ENCODE peak calls at places on chromosomes 16 and 17, in eight cellular contexts. One of them, this sample, is unnamed.
A peak's percentile ranks its signal among the peaks of the same experiment; 100 is the strongest.

GRCh38 chr17:78105551-78105950 is 23.0 kb downstream of the TMC6 start:
- DNase-seq in CD4-positive, alpha-beta T cell: no peak
- DNase-seq in stimulated activated CD4-positive, alpha-beta T cell treated with anti-CD3 and anti-CD28 coated beads, Interleukin-1b, Interleukin-23, amount 100 ng/mL, for 4 hours: no peak
- DNase-seq in NCI-H1105: no peak
- DNase-seq in mucosa of descending colon: no peak
- DNase-seq in fibroblast of the aortic adventitia: no peak
- DNase-seq in sigmoid colon: peak; percentile 13
- DNase-seq in GM10248: no peak
- DNase-seq in this sample: no peak

GRCh38 chr16:4410335-4411075 is 5.9 kb downstream of the CORO7 start:
- DNase-seq in sigmoid colon: peak; percentile 91
- DNase-seq in NCI-H1105: peak; percentile 64
- DNase-seq in CD4-positive, alpha-beta T cell: no peak
- DNase-seq in GM10248: no peak
- DNase-seq in mucosa of descending colon: no peak
- DNase-seq in fibroblast of the aortic adventitia: peak; percentile 80
- DNase-seq in stimulated activated CD4-positive, alpha-beta T cell treated with anti-CD3 and anti-CD28 coated beads, Interleukin-1b, Interleukin-23, amount 100 ng/mL, for 4 hours: no peak
- DNase-seq in this sample: no peak

GRCh38 chr17:42112552-42113176 is at the start of gene DHX58:
- DNase-seq in stimulated activated CD4-positive, alpha-beta T cell treated with anti-CD3 and anti-CD28 coated beads, Interleukin-1b, Interleukin-23, amount 100 ng/mL, for 4 hours: peak; percentile 51
- DNase-seq in CD4-positive, alpha-beta T cell: peak; percentile 69
- DNase-seq in sigmoid colon: peak; percentile 91
- DNase-seq in NCI-H1105: no peak
- DNase-seq in GM10248: peak; percentile 93
- DNase-seq in mucosa of descending colon: peak; percentile 85
- DNase-seq in fibroblast of the aortic adventitia: peak; percentile 85
- DNase-seq in this sample: no peak

GRCh38 chr16:3057181-3058166 is 8.0 kb upstream of the IL32 start:
- DNase-seq in sigmoid colon: no peak
- DNase-seq in stimulated activated CD4-positive, alpha-beta T cell treated with anti-CD3 and anti-CD28 coated beads, Interleukin-1b, Interleukin-23, amount 100 ng/mL, for 4 hours: no peak
- DNase-seq in mucosa of descending colon: peak; percentile 56
- DNase-seq in CD4-positive, alpha-beta T cell: no peak
- DNase-seq in GM10248: no peak
- DNase-seq in fibroblast of the aortic adventitia: no peak
- DNase-seq in NCI-H1105: no peak
- DNase-seq in this sample: no peak

GRCh38 chr17:66508896-66509843 is 206.8 kb downstream of the PRKCA start:
- DNase-seq in NCI-H1105: peak; percentile 77
- DNase-seq in CD4-positive, alpha-beta T cell: peak; percentile 19
- DNase-seq in mucosa of descending colon: peak; percentile 80
- DNase-seq in stimulated activated CD4-positive, alpha-beta T cell treated with anti-CD3 and anti-CD28 coated beads, Interleukin-1b, Interleukin-23, amount 100 ng/mL, for 4 hours: peak; percentile 19
- DNase-seq in sigmoid colon: peak; percentile 72
- DNase-seq in fibroblast of the aortic adventitia: peak; percentile 96
- DNase-seq in GM10248: no peak
- DNase-seq in this sample: no peak

GRCh38 chr16:13866073-13866472 is 53.9 kb upstream of the ERCC4 start:
- DNase-seq in CD4-positive, alpha-beta T cell: peak; percentile 6
- DNase-seq in stimulated activated CD4-positive, alpha-beta T cell treated with anti-CD3 and anti-CD28 coated beads, Interleukin-1b, Interleukin-23, amount 100 ng/mL, for 4 hours: peak; percentile 3
- DNase-seq in NCI-H1105: no peak
- DNase-seq in sigmoid colon: peak; percentile 75
- DNase-seq in mucosa of descending colon: no peak
- DNase-seq in GM10248: peak; percentile 44
- DNase-seq in fibroblast of the aortic adventitia: peak; percentile 92
- DNase-seq in this sample: peak; percentile 53

GRCh38 chr16:84013787-84014569 is 28.6 kb downstream of the SLC38A8 start:
- DNase-seq in stimulated activated CD4-positive, alpha-beta T cell treated with anti-CD3 and anti-CD28 coated beads, Interleukin-1b, Interleukin-23, amount 100 ng/mL, for 4 hours: peak; percentile 21
- DNase-seq in CD4-positive, alpha-beta T cell: peak; percentile 52
- DNase-seq in fibroblast of the aortic adventitia: no peak
- DNase-seq in NCI-H1105: no peak
- DNase-seq in mucosa of descending colon: peak; percentile 92
- DNase-seq in sigmoid colon: no peak
- DNase-seq in GM10248: peak; percentile 73
- DNase-seq in this sample: peak; percentile 48

GRCh38 chr16:12900599-12901203 is 697 bp upstream of the SHISA9 start:
- DNase-seq in fibroblast of the aortic adventitia: no peak
- DNase-seq in sigmoid colon: no peak
- DNase-seq in GM10248: no peak
- DNase-seq in stimulated activated CD4-positive, alpha-beta T cell treated with anti-CD3 and anti-CD28 coated beads, Interleukin-1b, Interleukin-23, amount 100 ng/mL, for 4 hours: no peak
- DNase-seq in mucosa of descending colon: no peak
- DNase-seq in NCI-H1105: no peak
- DNase-seq in CD4-positive, alpha-beta T cell: no peak
- DNase-seq in this sample: no peak

GRCh38 chr16:396605-397004 is 394 bp upstream of the NME4 start:
- DNase-seq in CD4-positive, alpha-beta T cell: no peak
- DNase-seq in NCI-H1105: no peak
- DNase-seq in stimulated activated CD4-positive, alpha-beta T cell treated with anti-CD3 and anti-CD28 coated beads, Interleukin-1b, Interleukin-23, amount 100 ng/mL, for 4 hours: no peak
- DNase-seq in GM10248: no peak
- DNase-seq in sigmoid colon: peak; percentile 80
- DNase-seq in fibroblast of the aortic adventitia: peak; percentile 43
- DNase-seq in mucosa of descending colon: no peak
- DNase-seq in this sample: no peak

GRCh38 chr16:89721644-89722391 is 481 bp downstream of the ZNF276 start:
- DNase-seq in mucosa of descending colon: peak; percentile 93
- DNase-seq in stimulated activated CD4-positive, alpha-beta T cell treated with anti-CD3 and anti-CD28 coated beads, Interleukin-1b, Interleukin-23, amount 100 ng/mL, for 4 hours: peak; percentile 71
- DNase-seq in GM10248: peak; percentile 49
- DNase-seq in CD4-positive, alpha-beta T cell: peak; percentile 92
- DNase-seq in sigmoid colon: no peak
- DNase-seq in fibroblast of the aortic adventitia: peak; percentile 41
- DNase-seq in NCI-H1105: no peak
- DNase-seq in this sample: no peak

GRCh38 chr16:11016993-11017392 is 72.6 kb downstream of the CLEC16A start:
- DNase-seq in mucosa of descending colon: peak; percentile 89
- DNase-seq in GM10248: no peak
- DNase-seq in fibroblast of the aortic adventitia: peak; percentile 84
- DNase-seq in stimulated activated CD4-positive, alpha-beta T cell treated with anti-CD3 and anti-CD28 coated beads, Interleukin-1b, Interleukin-23, amount 100 ng/mL, for 4 hours: no peak
- DNase-seq in NCI-H1105: no peak
- DNase-seq in sigmoid colon: no peak
- DNase-seq in CD4-positive, alpha-beta T cell: peak; percentile 9
- DNase-seq in this sample: no peak

GRCh38 chr17:78120971-78121800 is 7.4 kb downstream of the TMC6 start:
- DNase-seq in stimulated activated CD4-positive, alpha-beta T cell treated with anti-CD3 and anti-CD28 coated beads, Interleukin-1b, Interleukin-23, amount 100 ng/mL, for 4 hours: peak; percentile 40
- DNase-seq in sigmoid colon: no peak
- DNase-seq in GM10248: no peak
- DNase-seq in NCI-H1105: no peak
- DNase-seq in mucosa of descending colon: peak; percentile 74
- DNase-seq in fibroblast of the aortic adventitia: no peak
- DNase-seq in CD4-positive, alpha-beta T cell: peak; percentile 57
- DNase-seq in this sample: no peak

GRCh38 chr17:41710472-41711090 is 1.6 kb upstream of the GAST start:
- DNase-seq in fibroblast of the aortic adventitia: peak; percentile 74
- DNase-seq in NCI-H1105: peak; percentile 50
- DNase-seq in sigmoid colon: no peak
- DNase-seq in CD4-positive, alpha-beta T cell: no peak
- DNase-seq in stimulated activated CD4-positive, alpha-beta T cell treated with anti-CD3 and anti-CD28 coated beads, Interleukin-1b, Interleukin-23, amount 100 ng/mL, for 4 hours: no peak
- DNase-seq in GM10248: no peak
- DNase-seq in mucosa of descending colon: no peak
- DNase-seq in this sample: no peak

GRCh38 chr17:28113269-28113668 is 70.8 kb downstream of the NLK start:
- DNase-seq in stimulated activated CD4-positive, alpha-beta T cell treated with anti-CD3 and anti-CD28 coated beads, Interleukin-1b, Interleukin-23, amount 100 ng/mL, for 4 hours: no peak
- DNase-seq in NCI-H1105: no peak
- DNase-seq in GM10248: no peak
- DNase-seq in sigmoid colon: no peak
- DNase-seq in fibroblast of the aortic adventitia: peak; percentile 21
- DNase-seq in mucosa of descending colon: no peak
- DNase-seq in CD4-positive, alpha-beta T cell: no peak
- DNase-seq in this sample: no peak

GRCh38 chr16:74667215-74667765 is 613 bp upstream of the RFWD3 start:
- DNase-seq in CD4-positive, alpha-beta T cell: peak; percentile 10
- DNase-seq in fibroblast of the aortic adventitia: peak; percentile 30
- DNase-seq in NCI-H1105: peak; percentile 0
- DNase-seq in stimulated activated CD4-positive, alpha-beta T cell treated with anti-CD3 and anti-CD28 coated beads, Interleukin-1b, Interleukin-23, amount 100 ng/mL, for 4 hours: peak; percentile 13
- DNase-seq in GM10248: peak; percentile 31
- DNase-seq in mucosa of descending colon: no peak
- DNase-seq in sigmoid colon: peak; percentile 69
- DNase-seq in this sample: no peak

GRCh38 chr17:36899250-36900129 is 37.8 kb upstream of the LHX1 start:
- DNase-seq in sigmoid colon: no peak
- DNase-seq in CD4-positive, alpha-beta T cell: no peak
- DNase-seq in GM10248: no peak
- DNase-seq in NCI-H1105: no peak
- DNase-seq in mucosa of descending colon: no peak
- DNase-seq in fibroblast of the aortic adventitia: no peak
- DNase-seq in stimulated activated CD4-positive, alpha-beta T cell treated with anti-CD3 and anti-CD28 coated beads, Interleukin-1b, Interleukin-23, amount 100 ng/mL, for 4 hours: no peak
- DNase-seq in this sample: no peak

GRCh38 chr16:5060073-5060641 is 5.6 kb downstream of the C16orf89 start:
- DNase-seq in sigmoid colon: peak; percentile 51
- DNase-seq in mucosa of descending colon: no peak
- DNase-seq in fibroblast of the aortic adventitia: no peak
- DNase-seq in NCI-H1105: no peak
- DNase-seq in CD4-positive, alpha-beta T cell: no peak
- DNase-seq in GM10248: no peak
- DNase-seq in stimulated activated CD4-positive, alpha-beta T cell treated with anti-CD3 and anti-CD28 coated beads, Interleukin-1b, Interleukin-23, amount 100 ng/mL, for 4 hours: no peak
- DNase-seq in this sample: no peak

GRCh38 chr17:43768382-43768781 is 9.8 kb upstream of the SOST start:
- DNase-seq in NCI-H1105: no peak
- DNase-seq in fibroblast of the aortic adventitia: no peak
- DNase-seq in sigmoid colon: peak; percentile 79
- DNase-seq in mucosa of descending colon: peak; percentile 76
- DNase-seq in CD4-positive, alpha-beta T cell: no peak
- DNase-seq in stimulated activated CD4-positive, alpha-beta T cell treated with anti-CD3 and anti-CD28 coated beads, Interleukin-1b, Interleukin-23, amount 100 ng/mL, for 4 hours: no peak
- DNase-seq in GM10248: no peak
- DNase-seq in this sample: no peak

GRCh38 chr17:48678141-48678971 is 44.0 kb downstream of the PRAC1 start:
- DNase-seq in CD4-positive, alpha-beta T cell: peak; percentile 71
- DNase-seq in fibroblast of the aortic adventitia: peak; percentile 31
- DNase-seq in GM10248: peak; percentile 89
- DNase-seq in mucosa of descending colon: peak; percentile 74
- DNase-seq in stimulated activated CD4-positive, alpha-beta T cell treated with anti-CD3 and anti-CD28 coated beads, Interleukin-1b, Interleukin-23, amount 100 ng/mL, for 4 hours: peak; percentile 70
- DNase-seq in NCI-H1105: peak; percentile 41
- DNase-seq in sigmoid colon: peak; percentile 70
- DNase-seq in this sample: peak; percentile 79

GRCh38 chr17:1644493-1645206 is 882 bp downstream of the SCARF1 start:
- DNase-seq in CD4-positive, alpha-beta T cell: no peak
- DNase-seq in mucosa of descending colon: peak; percentile 65
- DNase-seq in sigmoid colon: no peak
- DNase-seq in stimulated activated CD4-positive, alpha-beta T cell treated with anti-CD3 and anti-CD28 coated beads, Interleukin-1b, Interleukin-23, amount 100 ng/mL, for 4 hours: no peak
- DNase-seq in fibroblast of the aortic adventitia: peak; percentile 17
- DNase-seq in GM10248: peak; percentile 75
- DNase-seq in NCI-H1105: no peak
- DNase-seq in this sample: no peak

GRCh38 chr16:17519556-17519955 is 48.8 kb upstream of the XYLT1 start:
- DNase-seq in sigmoid colon: no peak
- DNase-seq in mucosa of descending colon: no peak
- DNase-seq in fibroblast of the aortic adventitia: no peak
- DNase-seq in stimulated activated CD4-positive, alpha-beta T cell treated with anti-CD3 and anti-CD28 coated beads, Interleukin-1b, Interleukin-23, amount 100 ng/mL, for 4 hours: no peak
- DNase-seq in GM10248: no peak
- DNase-seq in CD4-positive, alpha-beta T cell: no peak
- DNase-seq in NCI-H1105: no peak
- DNase-seq in this sample: no peak

GRCh38 chr16:81443688-81444447 is 740 bp upstream of the CMIP start:
- DNase-seq in mucosa of descending colon: peak; percentile 80
- DNase-seq in stimulated activated CD4-positive, alpha-beta T cell treated with anti-CD3 and anti-CD28 coated beads, Interleukin-1b, Interleukin-23, amount 100 ng/mL, for 4 hours: no peak
- DNase-seq in CD4-positive, alpha-beta T cell: no peak
- DNase-seq in GM10248: no peak
- DNase-seq in fibroblast of the aortic adventitia: no peak
- DNase-seq in sigmoid colon: peak; percentile 79
- DNase-seq in NCI-H1105: no peak
- DNase-seq in this sample: peak; percentile 27

GRCh38 chr17:45307290-45308015 is 9.4 kb downstream of the MAP3K14 start:
- DNase-seq in stimulated activated CD4-positive, alpha-beta T cell treated with anti-CD3 and anti-CD28 coated beads, Interleukin-1b, Interleukin-23, amount 100 ng/mL, for 4 hours: no peak
- DNase-seq in NCI-H1105: no peak
- DNase-seq in fibroblast of the aortic adventitia: peak; percentile 92
- DNase-seq in sigmoid colon: no peak
- DNase-seq in CD4-positive, alpha-beta T cell: peak; percentile 22
- DNase-seq in mucosa of descending colon: no peak
- DNase-seq in GM10248: peak; percentile 66
- DNase-seq in this sample: no peak

GRCh38 chr17:73365934-73366623 is 54.3 kb upstream of the CDC42EP4 start:
- DNase-seq in sigmoid colon: no peak
- DNase-seq in mucosa of descending colon: no peak
- DNase-seq in stimulated activated CD4-positive, alpha-beta T cell treated with anti-CD3 and anti-CD28 coated beads, Interleukin-1b, Interleukin-23, amount 100 ng/mL, for 4 hours: no peak
- DNase-seq in CD4-positive, alpha-beta T cell: no peak
- DNase-seq in NCI-H1105: no peak
- DNase-seq in fibroblast of the aortic adventitia: no peak
- DNase-seq in GM10248: no peak
- DNase-seq in this sample: no peak

GRCh38 chr16:67677712-67678111 is 11.1 kb downstream of the C16orf86 start:
- DNase-seq in NCI-H1105: no peak
- DNase-seq in sigmoid colon: no peak
- DNase-seq in CD4-positive, alpha-beta T cell: no peak
- DNase-seq in mucosa of descending colon: no peak
- DNase-seq in stimulated activated CD4-positive, alpha-beta T cell treated with anti-CD3 and anti-CD28 coated beads, Interleukin-1b, Interleukin-23, amount 100 ng/mL, for 4 hours: no peak
- DNase-seq in GM10248: no peak
- DNase-seq in fibroblast of the aortic adventitia: no peak
- DNase-seq in this sample: no peak

GRCh38 chr16:21070564-21070963 is 80.1 kb downstream of the DNAH3 start:
- DNase-seq in mucosa of descending colon: no peak
- DNase-seq in stimulated activated CD4-positive, alpha-beta T cell treated with anti-CD3 and anti-CD28 coated beads, Interleukin-1b, Interleukin-23, amount 100 ng/mL, for 4 hours: no peak
- DNase-seq in NCI-H1105: no peak
- DNase-seq in GM10248: no peak
- DNase-seq in CD4-positive, alpha-beta T cell: no peak
- DNase-seq in fibroblast of the aortic adventitia: no peak
- DNase-seq in sigmoid colon: no peak
- DNase-seq in this sample: no peak

GRCh38 chr17:65324977-65325376 is 187.8 kb downstream of the RGS9 start:
- DNase-seq in sigmoid colon: peak; percentile 77
- DNase-seq in CD4-positive, alpha-beta T cell: no peak
- DNase-seq in GM10248: no peak
- DNase-seq in NCI-H1105: no peak
- DNase-seq in mucosa of descending colon: no peak
- DNase-seq in fibroblast of the aortic adventitia: peak; percentile 80
- DNase-seq in stimulated activated CD4-positive, alpha-beta T cell treated with anti-CD3 and anti-CD28 coated beads, Interleukin-1b, Interleukin-23, amount 100 ng/mL, for 4 hours: no peak
- DNase-seq in this sample: no peak

GRCh38 chr17:28133562-28133970 is 91.1 kb downstream of the NLK start:
- DNase-seq in NCI-H1105: no peak
- DNase-seq in GM10248: no peak
- DNase-seq in mucosa of descending colon: no peak
- DNase-seq in stimulated activated CD4-positive, alpha-beta T cell treated with anti-CD3 and anti-CD28 coated beads, Interleukin-1b, Interleukin-23, amount 100 ng/mL, for 4 hours: no peak
- DNase-seq in CD4-positive, alpha-beta T cell: no peak
- DNase-seq in sigmoid colon: no peak
- DNase-seq in fibroblast of the aortic adventitia: peak; percentile 67
- DNase-seq in this sample: no peak

This sample was measured in progenitor cell of endocrine pancreas.